ENCODE peak calls at places on chromosomes 7 and 10, in ten cellular contexts. Y is CD4-positive, CD25-positive, alpha-beta regulatory T cell; F is kidney; A is heart right ventricle; L is neural progenitor cell; R is endothelial cell; N is heart left ventricle; Z is ovary; I is lower leg skin; U is hypothalamus. K is an unnamed sample.

GRCh38 chr7:115779561-115779960 is 251.0 kb downstream of the TFEC start:
- DNase-seq in F (no peak), Z (no peak), A (no peak), Y (no peak), I (no peak), R (no peak), U (no peak), N (no peak), L (no peak), K (peak)

GRCh38 chr7:138919256-138919655 is 61.9 kb downstream of the KIAA1549 start:
- DNase-seq in A (no peak), U (no peak), L (no peak), N (no peak), Z (no peak), Y (no peak), R (no peak), F (no peak), I (no peak), K (no peak)

GRCh38 chr10:79298403-79299244 is 48.6 kb upstream of the PPIF start:
- DNase-seq in F (no peak), Z (peak), I (peak), N (no peak), L (no peak), A (no peak), R (no peak), U (no peak), Y (peak), K (peak)

GRCh38 chr10:60172363-60172990 is 217.2 kb downstream of the ANK3 start:
- DNase-seq in R (no peak), Y (no peak), Z (no peak), U (no peak), N (no peak), F (no peak), L (no peak), A (no peak), I (no peak), K (no peak)

GRCh38 chr7:133109816-133110215 is 27.9 kb upstream of the CHCHD3 start:
- DNase-seq in R (no peak), Y (no peak), F (no peak), A (no peak), L (no peak), U (no peak), I (no peak), Z (no peak), N (no peak), K (no peak)

GRCh38 chr7:36761835-36762234 is 37.5 kb upstream of the AOAH start:
- DNase-seq in R (no peak), L (no peak), F (no peak), N (no peak), Z (no peak), I (no peak), U (no peak), A (no peak), Y (no peak), K (no peak)

GRCh38 chr10:16809074-16809718 is 8.0 kb downstream of the RSU1 start:
- DNase-seq in R (peak), U (no peak), Y (peak), L (peak), I (no peak), Z (no peak), N (peak), A (peak), F (no peak), K (no peak)

GRCh38 chr7:1858435-1859265 is 188.6 kb downstream of the ELFN1 start:
- DNase-seq in A (no peak), L (no peak), Y (no peak), I (no peak), F (peak), Z (no peak), U (no peak), N (no peak), R (no peak), K (no peak)

GRCh38 chr10:11576092-11576809 is 35.2 kb downstream of the USP6NL start:
- DNase-seq in F (no peak), I (no peak), L (no peak), Z (no peak), A (no peak), N (no peak), R (no peak), Y (no peak), U (no peak), K (no peak)

GRCh38 chr10:19107406-19107805 is 58.8 kb downstream of the MALRD1 start:
- DNase-seq in I (no peak), Y (no peak), U (no peak), F (no peak), A (no peak), Z (no peak), R (no peak), L (no peak), N (no peak), K (no peak)

GRCh38 chr10:60162631-60163030 is 227.0 kb downstream of the ANK3 start:
- DNase-seq in U (no peak), Y (no peak), F (no peak), N (no peak), I (no peak), L (no peak), R (no peak), A (no peak), Z (no peak), K (peak)

GRCh38 chr7:20738517-20739481 is 47.9 kb downstream of the SP8 start:
- DNase-seq in A (no peak), U (no peak), F (no peak), L (no peak), R (no peak), N (no peak), I (no peak), Z (no peak), Y (no peak), K (no peak)

GRCh38 chr10:123472606-123473005 is 193.5 kb upstream of the GPR26 start:
- DNase-seq in N (no peak), L (peak), Y (no peak), U (no peak), R (peak), I (no peak), F (no peak), Z (no peak), A (no peak), K (peak)

GRCh38 chr7:105057472-105057871 is 43.5 kb downstream of the KMT2E start:
- DNase-seq in Y (no peak), N (no peak), F (no peak), Z (no peak), U (no peak), I (no peak), A (no peak), L (no peak), R (no peak), K (no peak)

GRCh38 chr7:31017036-31017747 is 34.9 kb upstream of the ADCYAP1R1 start:
- DNase-seq in L (no peak), Y (peak), F (no peak), U (no peak), A (no peak), N (no peak), R (no peak), Z (no peak), I (no peak), K (no peak)

GRCh38 chr7:133705596-133705995 is 421.5 kb upstream of the LRGUK start:
- DNase-seq in N (no peak), Y (no peak), Z (no peak), A (no peak), I (no peak), L (no peak), R (no peak), U (no peak), F (no peak), K (no peak)

GRCh38 chr10:51397695-51398094 is 301.7 kb downstream of the CSTF2T start:
- DNase-seq in F (no peak), N (peak), L (no peak), A (peak), Z (no peak), Y (no peak), R (no peak), U (no peak), I (peak), K (peak)

GRCh38 chr7:79692015-79692414 is 238.5 kb upstream of the MAGI2 start:
- DNase-seq in R (no peak), I (no peak), Z (no peak), N (no peak), Y (no peak), U (no peak), F (no peak), A (no peak), L (no peak), K (peak)

GRCh38 chr7:112550468-112551060 is 69.8 kb downstream of the LSMEM1 start:
- DNase-seq in Y (peak), A (peak), L (peak), R (peak), N (no peak), I (peak), U (no peak), F (no peak), Z (no peak), K (peak)

GRCh38 chr10:52314822-52315552 is 906 bp downstream of the DKK1 start:
- DNase-seq in U (no peak), N (no peak), I (no peak), F (no peak), Y (no peak), L (peak), Z (no peak), R (peak), A (no peak), K (no peak)

GRCh38 chr7:138886501-138886917 is 88.5 kb upstream of the ATP6V0A4 start:
- DNase-seq in Y (peak), A (peak), R (peak), L (peak), U (no peak), I (peak), N (peak), Z (no peak), F (no peak), K (peak)

GRCh38 chr7:84237533-84238173 is 43.1 kb upstream of the SEMA3A start:
- DNase-seq in L (no peak), U (no peak), Z (no peak), Y (no peak), A (no peak), R (no peak), F (no peak), N (no peak), I (no peak), K (no peak)

GRCh38 chr10:283916-284356 is 148.7 kb downstream of the ZMYND11 start:
- DNase-seq in I (no peak), L (no peak), F (no peak), Y (peak), N (no peak), Z (no peak), U (no peak), R (no peak), A (no peak), K (no peak)

GRCh38 chr7:44881066-44881600 is 4.2 kb downstream of the PURB start:
- DNase-seq in F (no peak), N (no peak), U (no peak), Y (no peak), A (no peak), L (no peak), Z (no peak), I (no peak), R (no peak), K (peak)

GRCh38 chr10:8034666-8035640 is 19.5 kb upstream of the GATA3 start:
- DNase-seq in F (no peak), L (peak), A (no peak), I (no peak), U (no peak), Z (no peak), N (no peak), R (no peak), Y (no peak), K (no peak)

GRCh38 chr7:748446-748845 is 21.4 kb upstream of the PRKAR1B start:
- DNase-seq in F (peak), N (no peak), U (no peak), R (no peak), L (no peak), I (no peak), Y (no peak), Z (no peak), A (no peak), K (no peak)

GRCh38 chr10:114822771-114823463 is 1.3 kb downstream of the FHIP2A start:
- DNase-seq in U (no peak), A (no peak), L (no peak), Y (no peak), I (no peak), F (no peak), R (no peak), N (no peak), Z (no peak), K (peak)

GRCh38 chr7:34849966-34850365 is 187.3 kb downstream of the DPY19L1 start:
- DNase-seq in Z (no peak), N (no peak), R (no peak), I (no peak), Y (no peak), U (no peak), F (no peak), L (no peak), A (no peak), K (no peak)

GRCh38 chr7:44103566-44103940 is 592 bp upstream of the AEBP1 start:
- DNase-seq in Y (no peak), F (peak), U (no peak), A (no peak), L (no peak), N (no peak), Z (no peak), R (no peak), I (no peak), K (no peak)

GRCh38 chr7:27165655-27166474 is 528 bp upstream of the HOXA9 start:
- DNase-seq in Z (no peak), U (no peak), I (no peak), N (no peak), A (no peak), R (no peak), F (peak), L (no peak), Y (no peak), K (no peak)

GRCh38 chr10:29619273-29619672 is 15.5 kb downstream of the SVIL start:
- DNase-seq in R (no peak), Z (no peak), Y (no peak), I (no peak), A (no peak), L (no peak), N (no peak), F (no peak), U (no peak), K (peak)

GRCh38 chr10:33032354-33033254 is 74.6 kb upstream of the ITGB1 start:
- DNase-seq in N (no peak), Z (no peak), I (no peak), U (no peak), Y (peak), L (no peak), F (no peak), A (no peak), R (no peak), K (peak)

GRCh38 chr7:121953601-121954000 is 80.6 kb downstream of the PTPRZ1 start:
- DNase-seq in U (no peak), R (no peak), Y (no peak), L (no peak), Z (no peak), N (no peak), F (no peak), I (no peak), A (no peak), K (no peak)

GRCh38 chr7:23474098-23474828 is 4.0 kb upstream of the IGF2BP3 start:
- DNase-seq in Z (no peak), N (peak), A (no peak), Y (peak), R (peak), I (peak), U (no peak), L (peak), F (peak), K (peak)